ENCODE peak calls at places on chromosome 9, in four cellular contexts. U is spleen, R is suprapubic skin, T is SK-N-SH. H is an unnamed sample.

GRCh38 chr9:95116002-95116819 is 201.3 kb downstream of the FANCC start:
- DNase-seq in R (no peak), U (no peak), T (no peak), H (no peak)

GRCh38 chr9:7451062-7451461 is 348.5 kb downstream of the DMAC1 start:
- DNase-seq in U (no peak), R (no peak), T (no peak), H (no peak)

GRCh38 chr9:128182872-128183528 is 8.4 kb downstream of the CIZ1 start:
- DNase-seq in T (no peak), U (no peak), R (no peak), H (peak; percentile 72)

GRCh38 chr9:826500-827280 is 14.8 kb upstream of the DMRT1 start:
- DNase-seq in T (no peak), R (no peak), U (peak; percentile 54), H (no peak)

GRCh38 chr9:137325791-137326190 is 23.7 kb upstream of the NRARP start:
- DNase-seq in U (peak; percentile 58), T (no peak), R (no peak), H (no peak)

GRCh38 chr9:102862478-102862877 is 132.7 kb upstream of the CYLC2 start:
- DNase-seq in U (no peak), T (no peak), R (no peak), H (no peak)

GRCh38 chr9:135048046-135048757 is 39.3 kb upstream of the OLFM1 start:
- DNase-seq in R (no peak), T (no peak), U (no peak), H (peak; percentile 52)

GRCh38 chr9:79701651-79702050 is 129.9 kb downstream of the TLE4 start:
- DNase-seq in T (no peak), U (no peak), R (no peak), H (no peak)

GRCh38 chr9:137740311-137740710 is 121.5 kb downstream of the EHMT1 start:
- DNase-seq in R (no peak), T (peak; percentile 90), U (no peak), H (no peak)

GRCh38 chr9:111601237-111602018 is 2.0 kb upstream of the PTGR1 start:
- DNase-seq in R (no peak), T (no peak), U (no peak), H (no peak)

GRCh38 chr9:82499337-82499736 is 510.8 kb downstream of the SPATA31D1 start:
- DNase-seq in U (no peak), T (no peak), R (no peak), H (no peak)

GRCh38 chr9:121529237-121529987 is 29.8 kb upstream of the GGTA1 start:
- DNase-seq in T (peak; percentile 83), R (peak; percentile 93), U (peak; percentile 79), H (no peak)

GRCh38 chr9:31394040-31394473 is 990.4 kb upstream of the ACO1 start:
- DNase-seq in U (no peak), T (no peak), R (no peak), H (no peak)

GRCh38 chr9:14314424-14314928 is 535 bp upstream of the NFIB start:
- DNase-seq in T (peak; percentile 74), U (no peak), R (peak; percentile 89), H (peak; percentile 96)
- TF ChIP-seq POLR2AphosphoS5 in T (peak; percentile 74), U (no peak), R (no peak), H (peak; percentile 57)

DNA sequence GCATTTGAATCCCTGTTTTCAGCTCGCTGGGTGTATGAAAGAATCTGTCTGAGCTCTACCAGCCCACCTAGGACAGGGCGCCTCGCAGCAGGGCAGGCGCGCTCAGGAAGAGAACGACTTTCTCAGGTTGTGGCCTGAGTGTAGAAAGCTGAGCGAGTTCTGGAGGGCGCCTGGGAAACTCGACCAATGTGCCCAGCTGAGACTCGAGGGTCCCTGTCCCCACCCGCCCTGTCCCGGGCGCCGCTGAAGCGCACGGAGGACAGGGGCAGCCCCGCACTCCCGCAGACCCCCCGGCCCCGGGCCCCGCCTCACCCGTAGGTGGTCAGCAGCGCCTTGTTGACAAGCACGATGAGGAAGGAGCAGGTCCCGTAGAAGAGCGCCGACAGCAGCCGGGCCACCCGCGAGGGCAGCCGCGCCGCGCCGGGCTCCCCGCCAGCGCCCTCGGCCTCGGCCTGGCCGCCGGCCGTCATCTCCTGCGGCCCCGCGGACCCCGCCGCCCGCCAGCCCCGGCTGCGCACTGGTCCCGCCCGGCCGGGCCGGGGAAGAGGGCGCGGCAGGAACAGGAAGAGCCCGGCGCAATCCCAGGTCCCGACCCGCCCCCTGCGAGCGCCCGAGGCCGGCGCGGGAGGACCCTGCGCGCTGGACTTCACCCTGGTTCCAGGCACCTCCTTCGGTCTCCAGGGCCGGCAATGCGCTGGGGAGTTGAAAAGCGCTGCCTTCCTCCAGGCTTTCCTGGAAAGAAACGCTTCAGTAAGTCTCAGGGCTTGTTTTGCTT is at the start of gene SLC35D2:
- DNase-seq in U (peak; percentile 87), R (peak; percentile 66), T (peak; percentile 93), H (no peak)
- TF ChIP-seq POLR2AphosphoS5 in U (peak; percentile 72), R (no peak), T (peak; percentile 77), H (no peak)

DNA sequence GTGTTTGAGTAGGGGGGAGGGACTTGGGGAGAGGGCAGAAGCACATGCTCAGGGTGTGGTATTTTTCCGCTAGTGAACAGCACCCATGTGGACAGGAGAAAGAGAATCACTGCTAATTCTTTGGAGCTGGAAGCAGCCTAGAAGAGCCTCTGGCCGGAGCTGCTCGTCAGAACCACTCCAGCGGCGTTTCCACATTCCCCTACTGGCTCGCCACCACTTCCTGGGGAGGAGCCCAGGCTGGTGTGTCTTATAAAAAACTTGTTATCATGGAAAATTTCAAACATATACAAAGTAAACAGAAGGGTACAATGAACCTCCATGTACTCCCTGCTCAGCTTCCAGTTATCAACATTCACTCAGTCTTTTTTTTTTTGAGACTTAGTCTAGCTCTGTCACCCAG is 26.7 kb downstream of the LHX2 start:
- DNase-seq in R (no peak), U (peak; percentile 48), T (no peak), H (no peak)
- TF ChIP-seq POLR2AphosphoS5 in R (no peak), U (no peak), T (no peak), H (no peak)

DNA sequence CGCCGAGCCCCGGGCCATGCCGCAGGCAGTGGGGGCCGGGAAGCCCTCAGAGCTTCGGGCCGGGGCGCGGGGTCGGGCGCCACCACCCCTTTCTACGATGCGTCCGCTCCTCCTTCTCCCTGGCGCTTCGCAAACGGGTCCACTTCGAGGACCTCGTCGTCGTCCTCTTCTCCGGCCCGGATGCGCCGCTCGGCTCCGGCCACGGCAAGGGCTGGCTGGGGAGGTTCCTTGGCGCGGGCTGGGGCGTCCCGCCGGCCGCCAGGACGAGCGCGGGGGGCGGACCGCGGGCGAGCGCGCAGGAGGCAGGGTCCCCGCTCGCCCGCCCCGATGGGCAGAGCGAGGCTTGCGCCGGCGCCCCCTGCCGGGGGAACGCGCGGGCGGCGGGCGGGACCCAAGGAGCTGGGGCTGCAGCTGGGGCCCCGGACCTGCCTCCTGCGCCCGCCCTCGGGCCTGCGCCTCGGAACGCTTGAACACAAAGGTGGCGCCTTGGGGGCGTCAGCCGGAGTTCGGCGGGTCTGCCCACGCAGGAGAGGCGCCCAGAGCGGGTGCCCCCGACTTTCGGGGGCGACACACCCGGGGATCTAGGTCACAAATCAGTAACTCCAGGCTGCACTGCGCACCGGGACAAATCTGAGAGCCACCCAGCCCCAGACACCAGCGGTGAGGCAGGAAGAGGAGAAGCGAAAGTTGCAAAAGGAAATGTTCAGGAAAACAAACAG is at the start of gene ROR2:
- DNase-seq in R (peak; percentile 73), U (peak; percentile 78), T (peak; percentile 96), H (peak; percentile 88)
- TF ChIP-seq POLR2AphosphoS5 in R (no peak), U (peak; percentile 62), T (no peak), H (no peak)

GRCh38 chr9:91946825-91947224 is 3.2 kb downstream of the ROR2 start:
- DNase-seq in R (no peak), U (no peak), T (no peak), H (no peak)
- TF ChIP-seq POLR2AphosphoS5 in R (no peak), U (no peak), T (no peak), H (no peak)

DNA sequence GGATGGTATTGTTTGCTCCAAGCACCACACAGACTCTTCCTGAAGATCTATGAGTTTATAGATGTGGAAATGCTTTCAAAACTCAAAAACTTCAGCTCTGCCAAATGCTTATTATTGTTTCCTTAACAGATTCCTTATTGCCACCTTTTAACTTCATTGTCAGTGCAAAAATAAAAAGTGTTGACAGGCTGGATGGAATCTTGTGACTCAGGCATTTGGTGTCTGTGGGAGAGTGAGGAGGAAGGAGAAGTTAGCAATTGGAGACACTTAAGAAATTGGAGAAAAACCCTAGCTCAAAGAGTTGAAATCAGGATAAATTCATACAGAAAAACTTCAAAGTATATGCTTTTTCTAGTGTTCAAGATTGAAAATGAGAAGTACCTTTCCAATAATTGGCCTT is 140.6 kb upstream of the PUM3 start:
- DNase-seq in U (no peak), T (no peak), R (no peak), H (no peak)
- TF ChIP-seq POLR2AphosphoS5 in U (no peak), T (no peak), R (no peak), H (no peak)

GRCh38 chr9:110116543-110116885 is 91.4 kb downstream of the C9orf152 start:
- DNase-seq in U (no peak), T (no peak), R (no peak), H (no peak)
- TF ChIP-seq POLR2AphosphoS5 in U (no peak), T (no peak), R (peak; percentile 68), H (peak; percentile 38)

GRCh38 chr9:129494113-129494789 is 126.7 kb downstream of the C9orf50 start:
- DNase-seq in U (no peak), T (no peak), R (peak; percentile 67), H (no peak)

GRCh38 chr9:129497064-129497836 is 123.7 kb downstream of the C9orf50 start:
- DNase-seq in R (peak; percentile 76), T (peak; percentile 87), U (no peak), H (peak; percentile 94)

GRCh38 chr9:129497837-129498450 is 123.0 kb downstream of the C9orf50 start:
- DNase-seq in U (no peak), R (peak; percentile 73), T (no peak), H (peak; percentile 87)

GRCh38 chr9:129495422-129496186 is 125.3 kb downstream of the C9orf50 start:
- DNase-seq in T (peak; percentile 98), U (peak; percentile 93), R (peak; percentile 96), H (no peak)

DNA sequence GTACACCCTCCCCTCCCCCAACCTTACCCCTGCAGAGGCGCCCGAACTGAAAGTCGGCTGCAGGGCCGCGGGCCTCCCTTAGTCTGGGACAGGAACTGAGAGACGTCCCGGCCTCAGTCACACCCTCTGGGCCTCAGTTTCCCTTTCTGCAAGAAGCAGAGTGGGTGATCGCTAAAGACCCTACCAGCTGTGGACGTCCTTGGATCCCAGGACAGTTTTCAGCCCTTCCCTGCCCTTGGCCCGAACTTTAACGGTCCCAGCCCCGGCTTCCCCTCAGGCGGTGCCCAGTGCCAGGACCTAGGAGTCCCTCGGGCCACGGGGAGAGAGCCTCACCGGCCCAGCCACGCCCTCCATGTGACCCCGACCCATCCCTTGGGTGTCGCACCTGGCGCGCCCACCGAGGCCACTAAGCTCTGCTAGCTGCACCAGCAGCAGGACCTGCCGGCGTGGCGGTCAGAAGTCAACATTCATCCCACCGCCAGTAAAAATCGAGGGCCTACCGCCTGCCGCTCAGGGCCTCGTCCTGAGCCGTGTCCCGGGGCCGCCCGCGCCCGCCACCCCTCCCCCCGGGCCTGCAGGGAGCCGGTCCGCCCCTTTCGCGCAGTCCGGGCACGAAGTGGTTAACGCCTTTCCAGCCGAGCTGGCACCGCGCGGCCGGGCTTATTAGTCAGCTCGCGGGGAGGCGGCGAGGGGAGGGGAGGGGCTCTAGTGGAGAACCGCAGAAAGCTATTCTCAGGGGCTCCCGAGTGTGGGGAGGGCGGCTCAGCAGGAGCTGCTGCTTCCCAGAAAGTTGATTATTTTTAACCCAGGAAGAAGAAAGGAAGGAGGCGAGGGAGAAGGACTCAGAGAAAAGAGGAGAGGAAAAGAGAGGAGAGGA is 124.5 kb downstream of the C9orf50 start:
- DNase-seq in U (peak; percentile 93), T (peak; percentile 89), R (peak; percentile 97), H (no peak)
- TF ChIP-seq POLR2AphosphoS5 in U (peak; percentile 86), T (peak; percentile 94), R (peak; percentile 74), H (peak; percentile 95)